ENCODE peak calls at places on chromosomes 6 and 20, in ten cellular contexts. One of them, this sample, is unnamed.
A peak's percentile ranks its signal among the peaks of the same experiment; 100 is the strongest.

GRCh38 chr6:134744301-134744700 is 205.6 kb downstream of the ALDH8A1 start:
- DNase-seq in fibroblast of mammary gland: peak; percentile 12
- DNase-seq in pancreas: no peak
- DNase-seq in bronchial epithelial cell: no peak
- DNase-seq in cardiac fibroblast: no peak
- DNase-seq in tibial nerve: no peak
- DNase-seq in upper lobe of right lung: no peak
- DNase-seq in AG04450: no peak
- DNase-seq in HFFc6: no peak
- DNase-seq in CD4-positive, alpha-beta T cell: no peak
- DNase-seq in this sample: no peak

GRCh38 chr6:117167520-117168271 is 97.7 kb upstream of the VGLL2 start:
- DNase-seq in fibroblast of mammary gland: no peak
- DNase-seq in pancreas: peak; percentile 30
- DNase-seq in bronchial epithelial cell: peak; percentile 96
- DNase-seq in cardiac fibroblast: no peak
- DNase-seq in tibial nerve: no peak
- DNase-seq in upper lobe of right lung: no peak
- DNase-seq in AG04450: no peak
- DNase-seq in HFFc6: peak; percentile 7
- DNase-seq in CD4-positive, alpha-beta T cell: no peak
- DNase-seq in this sample: no peak

GRCh38 chr20:24098886-24099285 is 110.3 kb upstream of the GGTLC1 start:
- DNase-seq in fibroblast of mammary gland: peak; percentile 19
- DNase-seq in pancreas: no peak
- DNase-seq in bronchial epithelial cell: peak; percentile 88
- DNase-seq in cardiac fibroblast: peak; percentile 82
- DNase-seq in tibial nerve: no peak
- DNase-seq in upper lobe of right lung: no peak
- DNase-seq in AG04450: no peak
- DNase-seq in HFFc6: peak; percentile 8
- DNase-seq in CD4-positive, alpha-beta T cell: no peak
- DNase-seq in this sample: no peak

GRCh38 chr20:2658414-2659354 is 5.3 kb downstream of the IDH3B start:
- DNase-seq in fibroblast of mammary gland: peak; percentile 15
- DNase-seq in pancreas: no peak
- DNase-seq in bronchial epithelial cell: no peak
- DNase-seq in cardiac fibroblast: no peak
- DNase-seq in tibial nerve: no peak
- DNase-seq in upper lobe of right lung: no peak
- DNase-seq in AG04450: no peak
- DNase-seq in HFFc6: no peak
- DNase-seq in CD4-positive, alpha-beta T cell: no peak
- DNase-seq in this sample: no peak

GRCh38 chr6:44920952-44921491 is 407.1 kb upstream of the RUNX2 start:
- DNase-seq in fibroblast of mammary gland: no peak
- DNase-seq in pancreas: no peak
- DNase-seq in bronchial epithelial cell: no peak
- DNase-seq in cardiac fibroblast: peak; percentile 17
- DNase-seq in tibial nerve: no peak
- DNase-seq in upper lobe of right lung: no peak
- DNase-seq in AG04450: no peak
- DNase-seq in HFFc6: no peak
- DNase-seq in CD4-positive, alpha-beta T cell: no peak
- DNase-seq in this sample: no peak

GRCh38 chr6:26576929-26577719 is 19.6 kb upstream of the ABT1 start:
- DNase-seq in fibroblast of mammary gland: peak; percentile 91
- DNase-seq in pancreas: no peak
- DNase-seq in bronchial epithelial cell: peak; percentile 74
- DNase-seq in cardiac fibroblast: peak; percentile 96
- DNase-seq in tibial nerve: no peak
- DNase-seq in upper lobe of right lung: peak; percentile 76
- DNase-seq in AG04450: no peak
- DNase-seq in HFFc6: peak; percentile 86
- DNase-seq in CD4-positive, alpha-beta T cell: peak; percentile 28
- DNase-seq in this sample: peak; percentile 50

GRCh38 chr6:115618311-115618710 is 442.4 kb downstream of the FRK start:
- DNase-seq in fibroblast of mammary gland: peak; percentile 16
- DNase-seq in pancreas: no peak
- DNase-seq in bronchial epithelial cell: no peak
- DNase-seq in cardiac fibroblast: no peak
- DNase-seq in tibial nerve: no peak
- DNase-seq in upper lobe of right lung: no peak
- DNase-seq in AG04450: no peak
- DNase-seq in HFFc6: no peak
- DNase-seq in CD4-positive, alpha-beta T cell: no peak
- DNase-seq in this sample: no peak

GRCh38 chr20:44398303-44398702 is 42.8 kb downstream of the HNF4A start:
- DNase-seq in fibroblast of mammary gland: peak; percentile 93
- DNase-seq in pancreas: no peak
- DNase-seq in bronchial epithelial cell: peak; percentile 98
- DNase-seq in cardiac fibroblast: peak; percentile 91
- DNase-seq in tibial nerve: no peak
- DNase-seq in upper lobe of right lung: no peak
- DNase-seq in AG04450: peak; percentile 11
- DNase-seq in HFFc6: peak; percentile 35
- DNase-seq in CD4-positive, alpha-beta T cell: no peak
- DNase-seq in this sample: no peak

GRCh38 chr6:146896960-146897701 is 298.4 kb downstream of the ADGB start:
- DNase-seq in fibroblast of mammary gland: no peak
- DNase-seq in pancreas: no peak
- DNase-seq in bronchial epithelial cell: no peak
- DNase-seq in cardiac fibroblast: no peak
- DNase-seq in tibial nerve: no peak
- DNase-seq in upper lobe of right lung: no peak
- DNase-seq in AG04450: no peak
- DNase-seq in HFFc6: no peak
- DNase-seq in CD4-positive, alpha-beta T cell: no peak
- DNase-seq in this sample: no peak

GRCh38 chr20:3658708-3659491 is 4.3 kb downstream of the GFRA4 start:
- DNase-seq in fibroblast of mammary gland: no peak
- DNase-seq in pancreas: no peak
- DNase-seq in bronchial epithelial cell: peak; percentile 29
- DNase-seq in cardiac fibroblast: peak; percentile 14
- DNase-seq in tibial nerve: no peak
- DNase-seq in upper lobe of right lung: no peak
- DNase-seq in AG04450: no peak
- DNase-seq in HFFc6: no peak
- DNase-seq in CD4-positive, alpha-beta T cell: no peak
- DNase-seq in this sample: peak; percentile 41

GRCh38 chr6:984031-984430 is 291.1 kb upstream of the EXOC2 start:
- DNase-seq in fibroblast of mammary gland: no peak
- DNase-seq in pancreas: no peak
- DNase-seq in bronchial epithelial cell: no peak
- DNase-seq in cardiac fibroblast: no peak
- DNase-seq in tibial nerve: no peak
- DNase-seq in upper lobe of right lung: no peak
- DNase-seq in AG04450: no peak
- DNase-seq in HFFc6: no peak
- DNase-seq in CD4-positive, alpha-beta T cell: no peak
- DNase-seq in this sample: no peak

GRCh38 chr20:38098952-38099351 is 65.4 kb downstream of the RPRD1B start:
- DNase-seq in fibroblast of mammary gland: peak; percentile 19
- DNase-seq in pancreas: no peak
- DNase-seq in bronchial epithelial cell: no peak
- DNase-seq in cardiac fibroblast: peak; percentile 39
- DNase-seq in tibial nerve: no peak
- DNase-seq in upper lobe of right lung: no peak
- DNase-seq in AG04450: no peak
- DNase-seq in HFFc6: no peak
- DNase-seq in CD4-positive, alpha-beta T cell: no peak
- DNase-seq in this sample: no peak

GRCh38 chr6:12504325-12504966 is 212.1 kb upstream of the PHACTR1 start:
- DNase-seq in fibroblast of mammary gland: peak; percentile 41
- DNase-seq in pancreas: peak; percentile 13
- DNase-seq in bronchial epithelial cell: peak; percentile 38
- DNase-seq in cardiac fibroblast: peak; percentile 47
- DNase-seq in tibial nerve: no peak
- DNase-seq in upper lobe of right lung: no peak
- DNase-seq in AG04450: no peak
- DNase-seq in HFFc6: peak; percentile 34
- DNase-seq in CD4-positive, alpha-beta T cell: no peak
- DNase-seq in this sample: no peak

DNA sequence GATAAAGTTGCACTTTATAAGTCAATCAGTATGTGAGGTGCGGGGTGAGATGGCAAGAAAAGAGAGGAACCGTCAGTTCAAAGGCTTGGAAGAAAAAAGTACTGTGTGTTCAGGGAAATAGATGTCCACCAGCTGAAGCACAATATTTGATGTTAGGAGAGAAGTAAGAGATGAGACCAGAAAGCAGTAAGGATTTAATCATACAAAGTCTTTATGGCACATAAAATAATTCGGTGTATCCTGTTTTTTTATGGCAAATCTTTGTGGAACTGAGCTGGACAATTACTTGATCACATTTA is 197.2 kb downstream of the FAXC start:
- DNase-seq in fibroblast of mammary gland: no peak
- DNase-seq in pancreas: no peak
- DNase-seq in bronchial epithelial cell: no peak
- DNase-seq in cardiac fibroblast: no peak
- DNase-seq in tibial nerve: no peak
- DNase-seq in upper lobe of right lung: no peak
- DNase-seq in AG04450: no peak
- DNase-seq in HFFc6: no peak
- DNase-seq in CD4-positive, alpha-beta T cell: no peak
- DNase-seq in this sample: no peak
- TF ChIP-seq CTCF in fibroblast of mammary gland: no peak
- TF ChIP-seq CTCF in pancreas: no peak
- TF ChIP-seq CTCF in bronchial epithelial cell: no peak
- TF ChIP-seq CTCF in cardiac fibroblast: no peak
- TF ChIP-seq CTCF in tibial nerve: no peak
- TF ChIP-seq CTCF in upper lobe of right lung: no peak
- TF ChIP-seq CTCF in AG04450: no peak
- TF ChIP-seq CTCF in HFFc6: peak; percentile 56
- TF ChIP-seq CTCF in CD4-positive, alpha-beta T cell: no peak
- TF ChIP-seq CTCF in this sample: no peak

DNA sequence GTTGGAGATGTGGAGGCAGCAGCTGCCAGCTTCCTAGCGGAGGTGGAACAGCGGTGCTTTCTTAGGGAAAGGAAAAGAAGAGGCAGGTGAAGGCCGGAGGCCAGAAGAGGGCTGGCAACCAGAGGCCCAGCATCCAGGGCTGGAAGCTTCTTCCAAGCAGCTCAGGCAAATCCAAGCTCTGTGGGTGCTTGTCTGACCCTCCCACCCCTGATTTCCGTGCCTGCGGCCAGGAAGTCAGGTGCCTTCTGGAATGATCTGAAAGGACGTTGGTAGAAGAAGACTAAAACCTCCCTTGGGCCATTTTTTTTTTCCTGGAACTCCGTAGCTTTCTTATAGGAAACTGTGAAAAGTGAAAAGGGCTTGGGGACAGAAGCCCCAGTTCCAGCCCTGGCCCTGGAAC is 33.1 kb upstream of the GABRR1 start:
- DNase-seq in fibroblast of mammary gland: no peak
- DNase-seq in pancreas: no peak
- DNase-seq in bronchial epithelial cell: no peak
- DNase-seq in cardiac fibroblast: no peak
- DNase-seq in tibial nerve: no peak
- DNase-seq in upper lobe of right lung: no peak
- DNase-seq in AG04450: no peak
- DNase-seq in HFFc6: no peak
- DNase-seq in CD4-positive, alpha-beta T cell: no peak
- DNase-seq in this sample: no peak
- TF ChIP-seq CTCF in fibroblast of mammary gland: no peak
- TF ChIP-seq CTCF in pancreas: no peak
- TF ChIP-seq CTCF in bronchial epithelial cell: no peak
- TF ChIP-seq CTCF in cardiac fibroblast: no peak
- TF ChIP-seq CTCF in tibial nerve: no peak
- TF ChIP-seq CTCF in upper lobe of right lung: no peak
- TF ChIP-seq CTCF in AG04450: no peak
- TF ChIP-seq CTCF in HFFc6: no peak
- TF ChIP-seq CTCF in CD4-positive, alpha-beta T cell: no peak
- TF ChIP-seq CTCF in this sample: no peak

GRCh38 chr20:34948030-34948429 is 7.6 kb downstream of the GSS start:
- DNase-seq in fibroblast of mammary gland: peak; percentile 70
- DNase-seq in pancreas: no peak
- DNase-seq in bronchial epithelial cell: peak; percentile 90
- DNase-seq in cardiac fibroblast: peak; percentile 84
- DNase-seq in tibial nerve: no peak
- DNase-seq in upper lobe of right lung: no peak
- DNase-seq in AG04450: peak; percentile 57
- DNase-seq in HFFc6: peak; percentile 76
- DNase-seq in CD4-positive, alpha-beta T cell: no peak
- DNase-seq in this sample: no peak
- TF ChIP-seq CTCF in fibroblast of mammary gland: no peak
- TF ChIP-seq CTCF in pancreas: no peak
- TF ChIP-seq CTCF in bronchial epithelial cell: peak; percentile 19
- TF ChIP-seq CTCF in cardiac fibroblast: no peak
- TF ChIP-seq CTCF in tibial nerve: no peak
- TF ChIP-seq CTCF in upper lobe of right lung: no peak
- TF ChIP-seq CTCF in AG04450: no peak
- TF ChIP-seq CTCF in HFFc6: peak; percentile 20
- TF ChIP-seq CTCF in CD4-positive, alpha-beta T cell: no peak
- TF ChIP-seq CTCF in this sample: no peak

DNA sequence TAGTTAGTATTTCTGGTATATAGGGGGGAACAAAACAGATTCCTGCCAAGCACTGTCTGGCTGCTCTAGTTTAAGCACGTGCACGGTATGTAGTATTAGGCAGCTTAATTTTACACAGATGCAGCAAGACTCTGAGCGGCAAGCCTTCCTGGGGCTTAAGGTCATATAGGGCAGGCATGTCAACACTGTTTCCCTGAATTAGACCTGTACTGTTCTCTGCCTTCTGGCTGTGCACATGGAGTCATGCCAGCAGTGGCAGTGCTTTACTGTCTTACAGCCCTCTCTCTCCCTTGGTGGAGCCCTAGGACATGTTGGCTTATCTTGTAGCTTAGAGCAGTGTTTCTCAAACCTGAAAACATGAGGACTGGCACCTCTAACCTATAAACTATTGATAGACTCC is 56.6 kb downstream of the PHF20 start:
- DNase-seq in fibroblast of mammary gland: no peak
- DNase-seq in pancreas: no peak
- DNase-seq in bronchial epithelial cell: no peak
- DNase-seq in cardiac fibroblast: no peak
- DNase-seq in tibial nerve: no peak
- DNase-seq in upper lobe of right lung: no peak
- DNase-seq in AG04450: no peak
- DNase-seq in HFFc6: no peak
- DNase-seq in CD4-positive, alpha-beta T cell: no peak
- DNase-seq in this sample: no peak
- TF ChIP-seq CTCF in fibroblast of mammary gland: no peak
- TF ChIP-seq CTCF in pancreas: no peak
- TF ChIP-seq CTCF in bronchial epithelial cell: no peak
- TF ChIP-seq CTCF in cardiac fibroblast: no peak
- TF ChIP-seq CTCF in tibial nerve: no peak
- TF ChIP-seq CTCF in upper lobe of right lung: no peak
- TF ChIP-seq CTCF in AG04450: no peak
- TF ChIP-seq CTCF in HFFc6: no peak
- TF ChIP-seq CTCF in CD4-positive, alpha-beta T cell: no peak
- TF ChIP-seq CTCF in this sample: no peak

DNA sequence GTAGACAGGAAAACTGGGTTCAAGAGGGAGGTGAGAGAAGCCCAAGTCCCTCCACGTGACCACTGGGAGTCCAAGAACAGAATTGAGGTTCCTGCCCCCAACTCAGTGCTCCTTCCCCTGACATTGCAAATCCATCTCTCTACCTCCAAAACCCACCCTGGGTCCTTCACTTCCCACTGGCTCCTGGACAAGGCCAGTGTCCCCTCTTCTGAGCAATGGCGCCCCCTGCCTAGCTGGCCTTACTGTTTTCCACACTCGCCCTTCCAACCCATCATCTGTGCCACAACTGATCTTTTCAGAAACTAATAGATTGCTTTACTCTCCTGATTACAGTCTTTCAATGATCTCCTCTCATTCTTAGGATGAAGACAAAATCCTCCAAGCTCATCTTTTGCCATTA is 200.3 kb downstream of the ANKRD60 start:
- DNase-seq in fibroblast of mammary gland: no peak
- DNase-seq in pancreas: no peak
- DNase-seq in bronchial epithelial cell: no peak
- DNase-seq in cardiac fibroblast: no peak
- DNase-seq in tibial nerve: no peak
- DNase-seq in upper lobe of right lung: no peak
- DNase-seq in AG04450: no peak
- DNase-seq in HFFc6: no peak
- DNase-seq in CD4-positive, alpha-beta T cell: no peak
- DNase-seq in this sample: no peak
- TF ChIP-seq CTCF in fibroblast of mammary gland: peak; percentile 10
- TF ChIP-seq CTCF in pancreas: no peak
- TF ChIP-seq CTCF in bronchial epithelial cell: peak; percentile 35
- TF ChIP-seq CTCF in cardiac fibroblast: no peak
- TF ChIP-seq CTCF in tibial nerve: no peak
- TF ChIP-seq CTCF in upper lobe of right lung: peak; percentile 20
- TF ChIP-seq CTCF in AG04450: no peak
- TF ChIP-seq CTCF in HFFc6: peak; percentile 49
- TF ChIP-seq CTCF in CD4-positive, alpha-beta T cell: no peak
- TF ChIP-seq CTCF in this sample: no peak

This sample was measured in glutamatergic neuron.